ENCODE peak calls at places on chromosomes 4 and X, in four cellular contexts. S is Panc1, H is A549, R is left lung. M is an unnamed sample.

GRCh38 chr4:107863850-107864371 is 39.2 kb downstream of the SGMS2 start:
- ATAC-seq in S (no peak), H (peak), R (peak), M (no peak)

GRCh38 chrX:103073442-103073841 is 9.5 kb upstream of the BEX1 start:
- ATAC-seq in S (no peak), H (no peak), R (no peak), M (no peak)

GRCh38 chr4:8504279-8505007 is 63.9 kb downstream of the TRMT44 start:
- ATAC-seq in H (no peak), S (no peak), R (peak), M (no peak)

GRCh38 chr4:76108467-76109181 is 34.1 kb downstream of the ART3 start:
- ATAC-seq in H (peak), S (no peak), R (no peak), M (no peak)

GRCh38 chr4:102843938-102844337 is 16.6 kb upstream of the UBE2D3 start:
- ATAC-seq in H (no peak), S (no peak), R (no peak), M (no peak)

GRCh38 chr4:54687887-54688841 is 30.4 kb downstream of the KIT start:
- ATAC-seq in S (no peak), H (no peak), R (no peak), M (no peak)

GRCh38 chr4:153634737-153635353 is 49.2 kb upstream of the TLR2 start:
- ATAC-seq in H (no peak), S (no peak), R (peak), M (no peak)

GRCh38 chrX:113400193-113400704 is 559.6 kb upstream of the AMOT start:
- ATAC-seq in H (no peak), R (no peak), S (peak), M (no peak)

GRCh38 chr4:122469457-122469856 is 12.9 kb upstream of the IL2 start:
- ATAC-seq in R (no peak), S (no peak), H (no peak), M (no peak)

GRCh38 chr4:43882470-43882869 is 566.1 kb downstream of the KCTD8 start:
- ATAC-seq in S (no peak), H (no peak), R (no peak), M (no peak)

GRCh38 chr4:1177274-1178141 is 5.1 kb upstream of the SPON2 start:
- ATAC-seq in S (no peak), H (no peak), R (no peak), M (no peak)

GRCh38 chr4:105453550-105454201 is 20.2 kb downstream of the PPA2 start:
- ATAC-seq in H (no peak), R (no peak), S (no peak), M (no peak)

GRCh38 chr4:162705130-162705803 is 461.4 kb downstream of the NAF1 start:
- ATAC-seq in R (no peak), H (no peak), S (no peak), M (no peak)

GRCh38 chr4:127549521-127549920 is 83.2 kb upstream of the INTU start:
- ATAC-seq in H (no peak), S (no peak), R (no peak), M (no peak)

GRCh38 chrX:135595543-135595942 is 75.1 kb downstream of the INTS6L start:
- ATAC-seq in S (no peak), H (no peak), R (no peak), M (no peak)

GRCh38 chrX:70525733-70526132 is 81.1 kb downstream of the DLG3 start:
- ATAC-seq in R (peak), H (peak), S (no peak), M (no peak)

GRCh38 chr4:94375364-94375763 is 32.7 kb upstream of the HPGDS start:
- ATAC-seq in R (no peak), S (no peak), H (no peak), M (no peak)

GRCh38 chrX:45230410-45230809 is 29.7 kb upstream of the DIPK2B start:
- ATAC-seq in R (no peak), H (no peak), S (no peak), M (no peak)

GRCh38 chrX:141467442-141467841 is 117.1 kb downstream of the SPANXA1 start:
- ATAC-seq in H (peak), R (no peak), S (no peak), M (no peak)

GRCh38 chr4:14920237-14920636 is 82.0 kb upstream of the CPEB2 start:
- ATAC-seq in R (no peak), H (no peak), S (no peak), M (no peak)

GRCh38 chr4:94669672-94670664 is 87.8 kb upstream of the BMPR1B start:
- ATAC-seq in R (no peak), S (no peak), H (peak), M (no peak)

GRCh38 chrX:124238268-124238667 is 94.2 kb upstream of the TEX13D start:
- ATAC-seq in S (no peak), R (no peak), H (no peak), M (no peak)

GRCh38 chrX:104108955-104109354 is 3.4 kb upstream of the ZCCHC18 start:
- ATAC-seq in R (no peak), H (no peak), S (no peak), M (no peak)

GRCh38 chr4:83212041-83212851 is 72.4 kb downstream of the COQ2 start:
- ATAC-seq in H (no peak), R (peak), S (peak), M (no peak)

GRCh38 chr4:98518555-98519267 is 139.7 kb downstream of the TSPAN5 start:
- ATAC-seq in R (no peak), S (no peak), H (no peak), M (no peak)

GRCh38 chr4:40388248-40388647 is 53.1 kb downstream of the CHRNA9 start:
- ATAC-seq in H (no peak), R (peak), S (no peak), M (no peak)

GRCh38 chr4:5045099-5045498 is 6.2 kb upstream of the STK32B start:
- ATAC-seq in H (no peak), R (peak), S (no peak), M (no peak)

GRCh38 chr4:73104695-73105094 is 35.2 kb upstream of the COX18 start:
- ATAC-seq in S (no peak), H (no peak), R (no peak), M (no peak)

GRCh38 chrX:71632923-71633657 is 14.8 kb upstream of the CXCR3 start:
- ATAC-seq in S (no peak), H (no peak), R (peak), M (no peak)

GRCh38 chr4:23881052-23881501 is 8.8 kb downstream of the PPARGC1A start:
- ATAC-seq in H (no peak), S (no peak), R (peak), M (peak)

GRCh38 chrX:53263597-53264094 is 17.7 kb downstream of the IQSEC2 start:
- ATAC-seq in R (peak), H (peak), S (peak), M (no peak)

GRCh38 chrX:120671963-120672362 is 42.1 kb upstream of the C1GALT1C1 start:
- ATAC-seq in R (no peak), S (no peak), H (no peak), M (no peak)

GRCh38 chr4:168924648-168925047 is 85.4 kb downstream of the CBR4 start:
- ATAC-seq in S (no peak), R (no peak), H (no peak), M (no peak)

GRCh38 chr4:148238797-148239196 is 203.4 kb downstream of the NR3C2 start:
- ATAC-seq in R (no peak), S (no peak), H (no peak), M (no peak)

GRCh38 chrX:115592997-115593734 is 32.2 kb downstream of the PLS3 start:
- ATAC-seq in S (no peak), R (peak), H (no peak), M (no peak)

GRCh38 chr4:158535130-158535614 is 13.5 kb downstream of the RXFP1 start:
- ATAC-seq in S (no peak), H (no peak), R (no peak), M (no peak)

GRCh38 chr4:20761382-20761781 is 61.1 kb downstream of the PACRGL start:
- ATAC-seq in R (no peak), H (no peak), S (no peak), M (no peak)

GRCh38 chr4:29966386-29966785 is 753.8 kb upstream of the PCDH7 start:
- ATAC-seq in R (no peak), S (no peak), H (no peak), M (no peak)

M was measured in gastroesophageal sphincter.